ENCODE peak calls at places on chromosomes 2 and 18, in nine cellular contexts. C is astrocyte, G is OCI-LY7, A is A549, L is osteoblast, F is fibroblast of lung, D is mammary epithelial cell, H is Karpas-422, P is neuronal stem cell. M is an unnamed sample.

GRCh38 chr18:31791817-31792579 is 31.3 kb upstream of the SLC25A52 start:
- DNase-seq in C (no peak), G (no peak), A (no peak), L (no peak), F (no peak), D (no peak), H (no peak), P (no peak), M (no peak)

GRCh38 chr2:43161650-43162542 is 64.5 kb downstream of the ZFP36L2 start:
- DNase-seq in C (no peak), G (no peak), A (no peak), L (no peak), F (no peak), D (no peak), H (no peak), P (no peak), M (no peak)

GRCh38 chr2:105114551-105114950 is 76.7 kb downstream of the MRPS9 start:
- DNase-seq in C (peak; percentile 59), G (peak; percentile 64), A (peak; percentile 70), L (peak; percentile 95), F (peak; percentile 75), D (peak; percentile 14), H (peak; percentile 78), P (peak; percentile 45), M (peak; percentile 20)

GRCh38 chr2:88658890-88659881 is 31.9 kb upstream of the EIF2AK3 start:
- DNase-seq in C (peak; percentile 61), G (no peak), A (peak; percentile 16), L (no peak), F (peak; percentile 85), D (no peak), H (no peak), P (no peak), M (no peak)

GRCh38 chr2:142863485-142863921 is 14.0 kb upstream of the KYNU start:
- DNase-seq in C (peak; percentile 55), G (no peak), A (peak; percentile 86), L (no peak), F (peak; percentile 85), D (peak; percentile 17), H (peak; percentile 37), P (no peak), M (no peak)

GRCh38 chr2:27039871-27040270 is 7.1 kb downstream of the TMEM214 start:
- DNase-seq in C (no peak), G (no peak), A (no peak), L (no peak), F (no peak), D (no peak), H (no peak), P (no peak), M (no peak)

GRCh38 chr18:21851327-21851961 is 110.9 kb downstream of the MIB1 start:
- DNase-seq in C (no peak), G (peak; percentile 32), A (peak; percentile 13), L (no peak), F (peak; percentile 50), D (no peak), H (peak; percentile 75), P (no peak), M (no peak)

GRCh38 chr2:198498048-198498447 is 693.7 kb downstream of the PLCL1 start:
- DNase-seq in C (no peak), G (no peak), A (no peak), L (no peak), F (no peak), D (no peak), H (no peak), P (no peak), M (no peak)

GRCh38 chr2:19073522-19073921 is 284.9 kb downstream of the OSR1 start:
- DNase-seq in C (peak; percentile 70), G (no peak), A (peak; percentile 69), L (peak; percentile 81), F (peak; percentile 72), D (peak; percentile 98), H (no peak), P (no peak), M (no peak)

GRCh38 chr2:232441147-232441651 is 14.8 kb upstream of the ALPI start:
- DNase-seq in C (no peak), G (no peak), A (no peak), L (peak; percentile 62), F (no peak), D (no peak), H (no peak), P (no peak), M (no peak)

GRCh38 chr2:162221064-162221463 is 22.2 kb downstream of the FAP start:
- DNase-seq in C (no peak), G (peak; percentile 48), A (peak; percentile 63), L (peak; percentile 80), F (peak; percentile 71), D (peak; percentile 37), H (peak; percentile 67), P (peak; percentile 48), M (peak; percentile 47)

DNA sequence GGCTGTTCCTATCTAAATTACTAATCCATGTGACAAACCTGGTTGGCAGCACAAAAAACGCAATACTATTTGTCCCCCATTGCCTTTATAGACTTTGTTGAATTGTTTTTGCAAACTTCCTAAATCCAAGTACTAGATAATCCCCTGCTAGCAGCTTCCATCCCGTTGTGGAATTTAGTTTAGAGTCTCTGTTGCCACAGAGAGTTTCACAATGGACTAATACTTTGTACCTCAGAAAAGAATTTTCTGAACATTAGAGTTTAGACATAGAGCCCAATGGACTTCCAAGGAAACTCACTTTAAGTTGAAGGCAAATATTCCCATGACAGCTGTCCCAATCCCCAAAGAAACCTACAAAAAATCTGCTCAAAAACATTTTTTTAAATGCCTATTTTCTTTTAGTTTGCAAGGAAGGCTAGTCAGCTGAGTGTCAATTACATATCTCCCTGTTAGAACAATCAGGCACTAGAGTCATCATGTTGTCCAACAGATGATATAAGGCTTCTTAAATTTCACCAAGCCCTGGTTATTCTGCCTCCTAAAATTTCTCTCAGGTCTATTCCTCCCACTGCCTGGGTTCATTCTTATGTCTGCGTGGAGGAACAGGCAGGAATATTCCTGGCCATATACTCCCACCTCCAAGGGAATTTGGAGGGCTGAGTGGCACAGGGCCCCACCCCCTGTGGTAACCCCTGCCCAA is 27.2 kb downstream of the RNF152 start:
- DNase-seq in C (no peak), G (no peak), A (no peak), L (no peak), F (peak; percentile 14), D (no peak), H (no peak), P (no peak), M (no peak)
- H3K4me2 ChIP-seq in C (no peak overlapping the region), G (no peak overlapping the region), A (no peak overlapping the region), L (peak overlapping the region; percentile 25), F (no peak overlapping the region), D (no peak overlapping the region), H (no peak overlapping the region), P (no peak overlapping the region), M (no peak overlapping the region)

GRCh38 chr2:145593280-145593679 is 1073.4 kb upstream of the ZEB2 start:
- DNase-seq in C (no peak), G (no peak), A (no peak), L (no peak), F (no peak), D (no peak), H (no peak), P (no peak), M (no peak)

GRCh38 chr2:145597011-145597410 is 1077.1 kb upstream of the ZEB2 start:
- DNase-seq in C (peak; percentile 20), G (no peak), A (no peak), L (no peak), F (no peak), D (peak; percentile 23), H (no peak), P (no peak), M (no peak)

GRCh38 chr2:145595296-145595695 is 1075.4 kb upstream of the ZEB2 start:
- DNase-seq in C (peak; percentile 33), G (no peak), A (no peak), L (no peak), F (no peak), D (peak; percentile 21), H (no peak), P (no peak), M (no peak)

GRCh38 chr2:145592362-145592761 is 1072.4 kb upstream of the ZEB2 start:
- DNase-seq in C (no peak), G (no peak), A (no peak), L (no peak), F (no peak), D (no peak), H (no peak), P (no peak), M (no peak)

DNA sequence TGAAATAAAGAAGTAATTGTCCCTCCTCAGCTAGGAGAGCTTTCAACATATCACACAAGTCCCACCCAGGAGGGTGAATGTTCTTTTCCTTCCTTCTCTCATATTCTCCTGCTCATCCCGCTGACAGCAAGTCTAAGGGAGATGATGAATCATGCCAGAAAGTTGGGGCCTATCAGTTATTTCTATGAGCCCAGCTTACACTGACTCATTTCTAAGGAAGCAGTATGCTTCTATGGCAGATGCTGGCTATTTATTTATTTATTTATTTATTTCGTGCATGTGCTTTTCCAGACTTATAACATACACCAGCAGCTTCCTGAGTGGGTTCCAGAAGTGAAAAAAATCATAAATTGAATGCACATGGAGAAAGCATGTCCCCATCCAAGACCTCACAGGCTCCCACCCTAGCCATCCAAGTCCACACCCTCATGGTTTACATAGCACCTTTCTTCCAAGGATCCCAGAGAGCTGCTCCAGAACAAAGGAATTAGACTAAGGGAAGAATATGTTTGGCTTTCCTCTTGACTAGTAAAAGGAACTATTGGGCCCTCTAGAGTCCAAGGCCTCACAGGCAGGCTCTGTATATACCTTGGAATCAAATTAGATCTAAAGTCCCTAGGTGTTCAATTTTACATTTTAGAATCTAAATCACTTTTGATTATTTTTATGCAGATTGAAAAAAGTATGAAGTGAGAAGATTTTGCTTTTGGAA is 1074.2 kb upstream of the ZEB2 start:
- DNase-seq in C (peak; percentile 85), G (no peak), A (peak; percentile 73), L (peak; percentile 81), F (peak; percentile 66), D (peak; percentile 87), H (no peak), P (no peak), M (no peak)
- H3K27ac ChIP-seq in C (peak overlapping the region; percentile 55), G (no peak overlapping the region), A (peak overlapping the region; percentile 36), L (peak overlapping the region; percentile 74), F (no peak overlapping the region), D (no peak overlapping the region), H (no peak overlapping the region), P (no peak overlapping the region), M (no peak overlapping the region)

DNA sequence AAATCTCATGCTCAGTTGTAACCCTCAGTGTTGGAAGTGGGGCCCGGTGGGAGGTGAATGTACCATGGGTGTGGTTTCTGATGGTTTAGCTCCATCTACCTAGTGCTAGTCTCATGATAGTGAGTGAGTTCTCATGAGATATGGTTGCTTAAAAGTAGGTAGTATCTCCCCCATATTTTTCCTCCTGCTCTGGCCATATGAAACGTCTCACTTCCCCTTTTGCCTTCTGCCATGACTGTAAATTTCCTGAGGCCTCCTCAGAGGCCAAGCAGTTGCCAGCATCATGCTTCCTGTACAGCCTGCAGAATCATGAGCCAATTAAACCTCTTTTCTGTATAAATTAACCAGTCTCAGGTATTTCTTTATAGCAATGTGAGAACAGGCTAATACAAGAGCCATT is 62.8 kb upstream of the RNF152 start:
- DNase-seq in C (no peak), G (peak; percentile 35), A (no peak), L (no peak), F (no peak), D (no peak), H (no peak), P (no peak), M (no peak)
- H3K4me2 ChIP-seq in C (no peak overlapping the region), G (no peak overlapping the region), A (no peak overlapping the region), L (no peak overlapping the region), F (no peak overlapping the region), D (no peak overlapping the region), H (no peak overlapping the region), P (no peak overlapping the region), M (no peak overlapping the region)

GRCh38 chr2:73069041-73069854 is 2.3 kb downstream of the SFXN5 start:
- DNase-seq in C (peak; percentile 28), G (no peak), A (no peak), L (peak; percentile 64), F (no peak), D (no peak), H (no peak), P (no peak), M (no peak)
- H3K27ac ChIP-seq in C (no peak overlapping the region), G (no peak overlapping the region), A (peak overlapping the region; percentile 87), L (no peak overlapping the region), F (peak overlapping the region; percentile 89), D (no peak overlapping the region), H (no peak overlapping the region), P (no peak overlapping the region), M (no peak overlapping the region)